ENCODE peak calls at places on chromosomes 13 and 19, in eight cellular contexts. D is IMR-90, S is HCT116, I is AG10803, T is upper lobe of left lung, W is body of pancreas, H is pancreas, V is endodermal cell. O is an unnamed sample.

GRCh38 chr13:23794267-23795161 is 94.7 kb downstream of the MIPEP start:
- DNase-seq in D (peak), H (no peak), W (no peak), S (no peak), T (no peak), I (peak), V (no peak), O (no peak)

GRCh38 chr19:44789943-44790467 is 12.3 kb downstream of the CBLC start:
- DNase-seq in T (no peak), S (no peak), D (no peak), W (no peak), H (no peak), V (no peak), I (no peak), O (no peak)

GRCh38 chr19:15464394-15465385 is at the start of gene RASAL3:
- DNase-seq in T (peak), H (no peak), W (no peak), I (no peak), S (no peak), D (no peak), V (peak), O (no peak)

GRCh38 chr13:94825507-94825906 is 113.2 kb upstream of the SOX21 start:
- DNase-seq in H (no peak), T (no peak), V (peak), D (no peak), W (peak), I (peak), S (no peak), O (no peak)

GRCh38 chr13:99941911-99942310 is 29.7 kb downstream of the ZIC5 start:
- DNase-seq in H (no peak), S (no peak), W (no peak), V (no peak), D (no peak), T (no peak), I (no peak), O (no peak)

GRCh38 chr19:9958451-9958850 is 22.1 kb upstream of the OLFM2 start:
- DNase-seq in I (peak), H (no peak), V (no peak), T (no peak), S (no peak), W (no peak), D (peak), O (no peak)

GRCh38 chr13:85148009-85148408 is 651.2 kb downstream of the SLITRK6 start:
- DNase-seq in S (no peak), I (no peak), H (no peak), V (peak), W (no peak), D (no peak), T (no peak), O (no peak)

GRCh38 chr13:77176350-77176749 is 149.4 kb upstream of the FBXL3 start:
- DNase-seq in W (no peak), H (no peak), V (no peak), D (peak), I (peak), S (no peak), T (no peak), O (no peak)

GRCh38 chr19:21850636-21851255 is 14.8 kb upstream of the ZNF43 start:
- DNase-seq in V (no peak), T (no peak), D (no peak), S (no peak), W (no peak), I (no peak), H (no peak), O (no peak)

GRCh38 chr13:44191504-44192171 is 182.0 kb upstream of the SERP2 start:
- DNase-seq in I (peak), S (peak), H (no peak), V (peak), D (peak), W (peak), T (peak), O (no peak)

GRCh38 chr19:12864721-12865715 is 16.2 kb downstream of the DNASE2 start:
- DNase-seq in W (peak), S (no peak), I (no peak), T (no peak), D (no peak), H (no peak), V (no peak), O (no peak)

GRCh38 chr13:40061466-40062450 is 406.3 kb downstream of the COG6 start:
- DNase-seq in W (peak), D (no peak), V (no peak), H (peak), I (peak), S (no peak), T (no peak), O (no peak)

GRCh38 chr13:23418776-23419683 is 14.5 kb downstream of the SACS start:
- DNase-seq in D (no peak), H (no peak), T (no peak), V (no peak), W (no peak), I (no peak), S (no peak), O (no peak)

GRCh38 chr13:50214514-50214913 is 199.3 kb downstream of the KCNRG start:
- DNase-seq in I (no peak), V (no peak), H (no peak), D (no peak), T (no peak), W (no peak), S (no peak), O (no peak)

GRCh38 chr13:76538004-76538403 is 348.2 kb downstream of the KCTD12 start:
- DNase-seq in D (no peak), W (no peak), I (no peak), H (no peak), V (peak), S (no peak), T (no peak), O (no peak)

GRCh38 chr13:23707674-23708073 is 137.5 kb downstream of the TNFRSF19 start:
- DNase-seq in S (peak), W (no peak), V (no peak), I (peak), D (peak), H (no peak), T (no peak), O (no peak)

GRCh38 chr13:51645154-51645650 is 60.9 kb downstream of the WDFY2 start:
- DNase-seq in T (no peak), D (peak), I (peak), W (no peak), V (no peak), H (no peak), S (no peak), O (no peak)

GRCh38 chr19:5086725-5087439 is 118.0 kb downstream of the KDM4B start:
- DNase-seq in T (no peak), V (peak), D (no peak), W (no peak), I (no peak), S (no peak), H (peak), O (no peak)
- TF ChIP-seq CTCF in T (no peak), V (peak), D (no peak), W (no peak), I (no peak), S (peak), H (no peak), O (no peak)

GRCh38 chr13:21670883-21671792 is at the start of gene FGF9:
- DNase-seq in D (peak), W (peak), I (peak), V (peak), T (peak), H (peak), S (peak), O (peak)
- TF ChIP-seq CTCF in D (peak), W (no peak), I (no peak), V (peak), T (no peak), H (no peak), S (no peak), O (peak)

GRCh38 chr13:38641164-38641948 is 45.5 kb upstream of the FREM2 start:
- DNase-seq in H (no peak), S (no peak), W (no peak), I (peak), D (no peak), T (no peak), V (no peak), O (no peak)
- TF ChIP-seq CTCF in H (no peak), S (no peak), W (no peak), I (peak), D (peak), T (no peak), V (peak), O (peak)

GRCh38 chr19:29370276-29370675 is 155.5 kb upstream of the VSTM2B start:
- DNase-seq in I (no peak), W (no peak), D (no peak), S (no peak), T (no peak), H (no peak), V (no peak), O (peak)

GRCh38 chr19:29372461-29372860 is 153.3 kb upstream of the VSTM2B start:
- DNase-seq in T (no peak), I (no peak), D (no peak), V (peak), S (no peak), W (no peak), H (no peak), O (peak)

GRCh38 chr19:29372921-29373797 is 152.6 kb upstream of the VSTM2B start:
- DNase-seq in W (no peak), D (no peak), H (no peak), T (peak), S (no peak), V (peak), I (no peak), O (peak)

GRCh38 chr19:29375429-29376093 is 150.2 kb upstream of the VSTM2B start:
- DNase-seq in D (no peak), W (no peak), S (no peak), T (peak), H (no peak), I (no peak), V (peak), O (peak)

GRCh38 chr19:29371766-29372415 is 153.9 kb upstream of the VSTM2B start:
- DNase-seq in T (no peak), I (no peak), W (no peak), D (no peak), H (no peak), S (no peak), V (peak), O (peak)
- TF ChIP-seq CTCF in T (no peak), I (no peak), W (no peak), D (no peak), H (no peak), S (no peak), V (no peak), O (no peak)

DNA sequence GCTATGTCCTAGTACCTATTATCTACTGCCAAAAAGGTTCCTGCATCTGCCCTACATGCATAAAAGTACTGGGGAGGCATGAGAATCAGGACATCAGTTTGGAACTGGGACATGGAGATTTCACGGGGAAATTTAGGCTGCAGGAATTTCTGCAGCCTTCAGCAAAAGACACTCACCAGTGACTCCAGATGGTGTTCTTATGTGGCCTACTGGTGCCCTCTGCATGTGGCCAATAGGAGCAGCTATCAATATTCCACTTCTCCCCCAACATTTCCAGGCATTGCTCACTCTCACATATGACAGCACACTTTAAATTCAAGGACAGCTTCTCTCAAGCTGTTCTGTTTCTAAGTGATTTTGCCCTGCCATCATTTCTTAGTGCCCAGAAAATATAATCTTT is 570.5 kb upstream of the ARGLU1 start:
- DNase-seq in V (peak), D (no peak), S (no peak), W (no peak), H (no peak), T (no peak), I (no peak), O (no peak)
- TF ChIP-seq CTCF in V (peak), D (no peak), S (no peak), W (no peak), H (no peak), T (no peak), I (peak), O (no peak)

DNA sequence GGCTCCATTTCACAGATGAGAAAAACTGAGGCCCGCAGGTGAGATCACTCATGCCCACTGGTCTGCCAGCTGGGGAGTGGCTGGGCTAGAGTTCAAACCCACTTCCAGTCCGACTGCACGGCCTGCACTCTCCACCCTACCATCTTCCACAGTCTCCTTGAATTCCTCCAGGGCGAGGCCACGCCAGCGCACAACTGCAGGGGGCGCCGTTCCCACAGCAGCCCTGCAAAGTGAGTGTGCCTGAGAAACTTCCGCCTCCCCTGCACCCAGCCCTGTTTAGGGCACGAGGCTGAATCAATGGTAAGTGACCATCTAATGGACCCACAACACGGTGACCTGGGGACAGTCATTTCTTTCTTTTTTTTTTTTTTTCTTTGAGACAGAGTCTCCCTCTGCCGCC is 829 bp upstream of the ATCAY start:
- DNase-seq in D (no peak), H (no peak), V (no peak), S (no peak), W (no peak), T (no peak), I (no peak), O (no peak)
- TF ChIP-seq CTCF in D (no peak), H (no peak), V (peak), S (no peak), W (no peak), T (no peak), I (no peak), O (peak)

DNA sequence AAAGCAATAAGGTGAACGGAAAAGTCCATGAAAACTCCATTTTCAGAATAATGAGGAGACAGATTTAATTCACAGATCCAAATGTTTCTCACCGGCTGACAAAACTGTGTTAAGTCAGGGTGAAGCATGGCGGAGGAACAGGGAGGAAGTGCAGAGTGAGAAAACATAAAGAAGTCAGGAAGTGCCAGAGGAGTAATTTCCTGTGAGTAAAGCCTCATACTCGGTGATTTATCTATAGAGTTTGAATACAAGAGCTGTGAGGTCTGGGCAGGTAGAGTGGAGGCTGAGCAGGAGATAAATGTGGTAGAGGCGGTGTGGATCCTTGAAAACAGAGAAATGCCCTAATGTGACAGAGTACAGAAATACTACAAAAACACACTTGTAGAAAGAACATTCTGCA is 11.4 kb downstream of the CARD8 start:
- DNase-seq in T (peak), D (no peak), H (no peak), I (no peak), W (no peak), S (no peak), V (no peak), O (no peak)
- TF ChIP-seq CTCF in T (no peak), D (no peak), H (no peak), I (no peak), W (no peak), S (no peak), V (no peak), O (no peak)

DNA sequence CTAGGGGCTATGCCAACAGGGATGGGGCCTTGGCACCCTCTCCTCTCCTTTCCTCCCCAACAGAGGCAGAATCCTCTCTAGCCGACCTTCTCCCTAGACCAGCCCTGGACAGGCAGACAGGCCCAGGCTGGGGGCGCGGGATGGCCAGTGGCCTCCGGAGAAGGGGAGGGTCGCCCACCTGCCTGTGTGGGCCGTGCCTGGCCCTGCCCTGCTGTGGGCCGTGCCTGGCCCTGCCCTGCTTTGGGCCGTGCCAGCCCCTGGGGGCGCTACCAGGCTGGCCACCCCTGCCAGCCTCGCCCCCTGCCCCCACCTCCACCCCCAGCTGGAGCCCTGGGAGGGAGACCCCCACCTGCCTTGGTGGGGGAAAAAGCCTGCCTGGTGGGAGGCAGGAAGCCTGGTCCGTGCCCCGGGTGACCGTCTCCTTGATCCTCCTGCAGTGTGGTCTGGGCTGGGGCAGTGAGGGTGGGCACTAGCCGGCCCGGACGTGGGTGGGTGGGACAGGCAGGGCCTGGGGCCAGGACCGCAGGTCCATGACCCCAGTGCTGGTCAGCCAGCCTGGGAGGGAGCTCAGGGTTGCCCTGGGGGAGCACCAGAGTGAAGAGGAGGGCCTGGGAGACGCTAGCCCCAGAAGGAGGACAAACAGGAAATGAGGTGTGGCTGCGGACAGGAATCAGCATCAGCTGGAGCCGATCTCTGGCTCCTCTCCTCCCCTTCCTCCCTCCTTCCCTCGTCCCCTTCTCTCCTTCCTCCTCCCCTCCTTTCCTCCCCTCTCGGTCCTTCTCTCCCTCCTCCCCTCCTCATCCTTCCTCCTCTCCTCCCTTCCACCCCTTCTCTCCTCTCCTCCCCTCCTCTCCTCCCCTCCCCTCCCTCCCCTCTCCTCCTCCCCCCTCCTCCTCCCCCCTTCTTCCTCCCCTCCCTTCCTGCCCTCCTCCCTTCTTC is 5.1 kb upstream of the MKNK2 start:
- DNase-seq in T (peak), V (peak), D (peak), I (peak), W (peak), S (peak), H (peak), O (peak)
- TF ChIP-seq CTCF in T (no peak), V (no peak), D (no peak), I (no peak), W (no peak), S (no peak), H (no peak), O (no peak)

O was measured in type B pancreatic cell.